ENCODE peak calls at places on chromosomes 1 and 21, in eight cellular contexts. Y is DND-41, W is transverse colon, L is mammary epithelial cell, Z is PC-9, G is spleen, D is fibroblast of lung, S is heart left ventricle. N is an unnamed sample.
A peak's percentile ranks its signal among the peaks of the same experiment; 100 is the strongest.

GRCh38 chr1:46501528-46501927 is 11.9 kb downstream of the DMBX1 start:
- DNase-seq in Y (no peak), W (no peak), L (no peak), Z (no peak), G (no peak), D (no peak), S (no peak), N (no peak)

GRCh38 chr1:99227498-99227897 is 36.8 kb upstream of the PLPPR4 start:
- DNase-seq in Y (no peak), W (no peak), L (no peak), Z (no peak), G (no peak), D (no peak), S (no peak), N (no peak)

GRCh38 chr1:116754203-116754977 is at the start of gene CD2:
- DNase-seq in Y (peak; percentile 51), W (peak; percentile 29), L (no peak), Z (no peak), G (no peak), D (no peak), S (no peak), N (no peak)

GRCh38 chr21:36202721-36203602 is 46.3 kb downstream of the DOP1B start:
- DNase-seq in Y (no peak), W (no peak), L (no peak), Z (peak; percentile 58), G (no peak), D (no peak), S (no peak), N (no peak)

GRCh38 chr1:107820797-107821196 is 144.2 kb downstream of the VAV3 start:
- DNase-seq in Y (no peak), W (no peak), L (peak; percentile 60), Z (peak; percentile 44), G (no peak), D (no peak), S (no peak), N (no peak)

GRCh38 chr1:245262876-245263625 is 108.3 kb downstream of the KIF26B start:
- DNase-seq in Y (no peak), W (no peak), L (no peak), Z (no peak), G (no peak), D (no peak), S (no peak), N (no peak)

GRCh38 chr21:44657635-44658183 is at the start of gene KRTAP12-3:
- DNase-seq in Y (peak; percentile 20), W (no peak), L (no peak), Z (no peak), G (peak; percentile 86), D (no peak), S (no peak), N (no peak)

GRCh38 chr1:187390157-187390556 is 561.4 kb downstream of the PLA2G4A start:
- DNase-seq in Y (no peak), W (no peak), L (no peak), Z (no peak), G (no peak), D (no peak), S (no peak), N (no peak)

GRCh38 chr1:56339786-56340465 is 239.4 kb downstream of the PLPP3 start:
- DNase-seq in Y (no peak), W (no peak), L (no peak), Z (no peak), G (no peak), D (peak; percentile 23), S (no peak), N (no peak)

GRCh38 chr1:170494369-170494768 is 37.6 kb upstream of the GORAB start:
- DNase-seq in Y (peak; percentile 77), W (peak; percentile 42), L (peak; percentile 48), Z (no peak), G (no peak), D (peak; percentile 4), S (peak; percentile 24), N (no peak)

GRCh38 chr1:18537386-18538306 is 56.9 kb downstream of the KLHDC7A start:
- DNase-seq in Y (no peak), W (no peak), L (no peak), Z (no peak), G (no peak), D (no peak), S (no peak), N (no peak)

GRCh38 chr1:85019989-85020388 is 23.1 kb upstream of the MCOLN2 start:
- DNase-seq in Y (no peak), W (no peak), L (no peak), Z (no peak), G (no peak), D (no peak), S (no peak), N (no peak)

GRCh38 chr21:38669186-38669585 is 136.5 kb upstream of the ETS2 start:
- DNase-seq in Y (peak; percentile 32), W (peak; percentile 24), L (peak; percentile 20), Z (no peak), G (no peak), D (peak; percentile 37), S (no peak), N (no peak)

GRCh38 chr1:8070381-8070811 is 44.3 kb upstream of the ERRFI1 start:
- DNase-seq in Y (no peak), W (no peak), L (peak; percentile 84), Z (peak; percentile 93), G (no peak), D (no peak), S (no peak), N (peak; percentile 74)

GRCh38 chr1:108316545-108316944 is 72.7 kb upstream of the NBPF4 start:
- DNase-seq in Y (no peak), W (no peak), L (peak; percentile 9), Z (no peak), G (no peak), D (peak; percentile 12), S (no peak), N (no peak)

GRCh38 chr1:101216623-101217022 is 20.2 kb upstream of the S1PR1 start:
- DNase-seq in Y (no peak), W (no peak), L (peak; percentile 47), Z (peak; percentile 83), G (no peak), D (no peak), S (no peak), N (no peak)

GRCh38 chr1:6414443-6414844 is 5.3 kb downstream of the HES2 start:
- DNase-seq in Y (peak; percentile 58), W (peak; percentile 56), L (peak; percentile 100), Z (peak; percentile 82), G (no peak), D (peak; percentile 42), S (no peak), N (no peak)

GRCh38 chr1:29972664-29973063 is 736.3 kb downstream of the PTPRU start:
- DNase-seq in Y (no peak), W (no peak), L (no peak), Z (no peak), G (no peak), D (no peak), S (no peak), N (no peak)

GRCh38 chr1:228004331-228004871 is 2.4 kb upstream of the WNT3A start:
- DNase-seq in Y (no peak), W (no peak), L (peak; percentile 21), Z (peak; percentile 43), G (peak; percentile 57), D (no peak), S (no peak), N (no peak)

GRCh38 chr1:59360170-59360569 is 63.3 kb downstream of the FGGY start:
- DNase-seq in Y (no peak), W (no peak), L (peak; percentile 82), Z (peak; percentile 48), G (no peak), D (peak; percentile 61), S (no peak), N (no peak)

GRCh38 chr21:31326478-31327247 is 17.4 kb downstream of the TIAM1 start:
- DNase-seq in Y (peak; percentile 65), W (peak; percentile 18), L (no peak), Z (no peak), G (no peak), D (no peak), S (no peak), N (no peak)

GRCh38 chr1:16208270-16208987 is 4.0 kb downstream of the ARHGEF19 start:
- DNase-seq in Y (no peak), W (no peak), L (no peak), Z (peak; percentile 52), G (no peak), D (no peak), S (no peak), N (peak; percentile 78)

DNA sequence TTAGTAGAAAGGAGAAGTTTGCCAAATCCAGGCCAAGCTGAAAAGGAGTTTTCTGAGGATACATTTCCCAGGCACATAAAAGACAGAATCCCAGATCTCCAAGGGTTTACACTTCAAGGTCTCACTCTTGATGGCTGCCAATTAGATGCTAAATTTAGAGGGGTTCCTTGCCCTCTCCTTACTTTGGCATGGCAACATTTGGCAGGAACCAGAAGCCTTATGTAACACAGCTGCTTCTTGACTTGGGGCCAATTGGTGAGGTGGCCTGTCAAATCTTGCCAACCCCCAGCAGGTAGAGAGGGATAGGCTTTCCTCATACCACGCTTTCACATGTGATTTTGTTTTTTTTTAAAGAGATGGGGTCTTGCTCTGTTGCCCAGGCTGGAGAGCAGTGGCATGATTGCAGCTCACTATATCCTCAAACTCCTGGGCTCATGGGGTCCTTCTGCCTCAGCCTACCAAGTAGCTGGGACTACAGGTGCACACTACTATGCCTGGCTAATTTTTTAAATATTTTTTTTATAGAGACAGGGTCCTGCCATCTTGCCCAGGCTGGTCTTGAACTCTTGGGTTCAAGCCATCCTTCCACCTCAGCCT is 25.2 kb upstream of the NKAIN1 start:
- DNase-seq in Y (no peak), W (no peak), L (no peak), Z (no peak), G (no peak), D (no peak), S (peak; percentile 42), N (peak; percentile 27)
- H3K36me3 ChIP-seq in Y (peaks cover 87% of the 10 kb centered on the region), W (peaks cover 34% of the 10 kb centered on the region), L (peaks cover 14% of the 10 kb centered on the region), Z (peaks cover 3% of the 10 kb centered on the region), G (peaks cover 78% of the 10 kb centered on the region), D (peaks cover 9% of the 10 kb centered on the region), S (peaks cover 75% of the 10 kb centered on the region), N (peaks cover 4% of the 10 kb centered on the region)

GRCh38 chr1:12249748-12250147 is 19.9 kb downstream of the VPS13D start:
- DNase-seq in Y (no peak), W (no peak), L (no peak), Z (no peak), G (no peak), D (no peak), S (no peak), N (no peak)
- H3K36me3 ChIP-seq in Y (peaks cover 68% of the 10 kb centered on the region), W (peaks cover 44% of the 10 kb centered on the region), L (peaks cover 22% of the 10 kb centered on the region), Z (no peaks in the 10 kb centered on the region), G (peaks cover 70% of the 10 kb centered on the region), D (peaks cover 5% of the 10 kb centered on the region), S (peaks cover 84% of the 10 kb centered on the region), N (peaks cover 6% of the 10 kb centered on the region)

DNA sequence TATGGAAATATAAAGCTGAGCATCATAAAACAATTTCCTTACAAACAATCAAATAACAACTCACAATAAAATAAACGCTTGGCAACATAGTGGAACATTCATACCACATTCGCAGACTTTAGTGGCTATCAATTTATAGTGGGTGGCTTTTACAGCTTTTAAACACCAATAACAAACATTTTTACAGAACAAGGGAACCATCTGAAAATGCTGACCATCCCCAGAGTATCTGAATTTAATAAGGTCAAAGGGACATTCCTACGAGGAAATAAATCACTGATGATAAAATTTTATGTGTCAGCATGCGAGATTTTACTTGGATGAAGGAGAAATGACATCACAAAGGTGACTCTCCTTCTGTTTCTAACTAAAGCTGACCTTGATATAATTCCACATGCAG is 144.5 kb downstream of the APP start:
- DNase-seq in Y (no peak), W (no peak), L (no peak), Z (no peak), G (no peak), D (no peak), S (no peak), N (no peak)
- H3K36me3 ChIP-seq in Y (no peaks in the 10 kb centered on the region), W (peaks cover 8% of the 10 kb centered on the region), L (peaks cover 18% of the 10 kb centered on the region), Z (no peaks in the 10 kb centered on the region), G (peaks cover under 1% of the 10 kb centered on the region), D (peaks cover 2% of the 10 kb centered on the region), S (peaks cover 7% of the 10 kb centered on the region), N (no peaks in the 10 kb centered on the region)

GRCh38 chr1:151287341-151287699 is 5.2 kb downstream of the ZNF687 start:
- DNase-seq in Y (no peak), W (no peak), L (no peak), Z (no peak), G (no peak), D (no peak), S (no peak), N (no peak)
- H3K36me3 ChIP-seq in Y (peaks cover 77% of the 10 kb centered on the region), W (peaks cover 31% of the 10 kb centered on the region), L (peaks cover 5% of the 10 kb centered on the region), Z (peaks cover 4% of the 10 kb centered on the region), G (peaks cover 68% of the 10 kb centered on the region), D (peaks cover 38% of the 10 kb centered on the region), S (peaks cover 63% of the 10 kb centered on the region), N (peaks cover 64% of the 10 kb centered on the region)

N was measured in pancreas.